ENCODE peak calls at places on chromosomes 3 and 15, in four cellular contexts. K is fibroblast of mammary gland, F is stomach, E is epithelial cell of esophagus. Y is an unnamed sample.

GRCh38 chr15:92077353-92078080 is 224.0 kb downstream of the SLCO3A1 start:
- DNase-seq in K (peak; percentile 64), F (peak; percentile 74), E (peak; percentile 80), Y (peak; percentile 65)

GRCh38 chr15:31300208-31300661 is 26.4 kb upstream of the KLF13 start:
- DNase-seq in E (no peak), K (no peak), F (no peak), Y (no peak)

GRCh38 chr3:11288021-11288491 is 15.9 kb downstream of the ATG7 start:
- DNase-seq in E (peak; percentile 24), F (no peak), K (peak; percentile 66), Y (peak; percentile 59)

GRCh38 chr15:60819860-60820259 is 340.9 kb upstream of the ICE2 start:
- DNase-seq in F (no peak), K (no peak), E (peak; percentile 34), Y (no peak)

GRCh38 chr15:66882251-66883020 is 180.4 kb downstream of the SMAD6 start:
- DNase-seq in E (peak; percentile 30), K (peak; percentile 88), F (no peak), Y (peak; percentile 56)

GRCh38 chr15:44075535-44075934 is 119.5 kb downstream of the FRMD5 start:
- DNase-seq in F (no peak), E (peak; percentile 88), K (no peak), Y (peak; percentile 32)

GRCh38 chr15:40582726-40583246 is 11.3 kb upstream of the KNL1 start:
- DNase-seq in E (peak; percentile 17), F (no peak), K (peak; percentile 94), Y (peak; percentile 23)

GRCh38 chr15:93152951-93153350 is 63.9 kb upstream of the RGMA start:
- DNase-seq in F (peak; percentile 28), K (peak; percentile 51), E (no peak), Y (peak; percentile 55)

GRCh38 chr3:63753567-63753966 is 65.5 kb upstream of the C3orf49 start:
- DNase-seq in F (no peak), E (peak; percentile 60), K (peak; percentile 44), Y (peak; percentile 32)

GRCh38 chr3:15360786-15361493 is 28.6 kb upstream of the SH3BP5 start:
- DNase-seq in E (no peak), F (no peak), K (peak; percentile 83), Y (peak; percentile 86)

GRCh38 chr3:154151969-154152368 is 30.8 kb downstream of the ARHGEF26 start:
- DNase-seq in E (peak; percentile 29), K (peak; percentile 50), F (no peak), Y (peak; percentile 67)

GRCh38 chr3:61563614-61564404 is 2.4 kb downstream of the PTPRG start:
- DNase-seq in F (no peak), E (no peak), K (no peak), Y (no peak)

GRCh38 chr15:61527836-61528589 is 298.9 kb upstream of the RORA start:
- DNase-seq in F (no peak), K (no peak), E (no peak), Y (no peak)

GRCh38 chr15:57382222-57382621 is 5.9 kb downstream of the CGNL1 start:
- DNase-seq in E (no peak), K (no peak), F (peak; percentile 58), Y (no peak)

DNA sequence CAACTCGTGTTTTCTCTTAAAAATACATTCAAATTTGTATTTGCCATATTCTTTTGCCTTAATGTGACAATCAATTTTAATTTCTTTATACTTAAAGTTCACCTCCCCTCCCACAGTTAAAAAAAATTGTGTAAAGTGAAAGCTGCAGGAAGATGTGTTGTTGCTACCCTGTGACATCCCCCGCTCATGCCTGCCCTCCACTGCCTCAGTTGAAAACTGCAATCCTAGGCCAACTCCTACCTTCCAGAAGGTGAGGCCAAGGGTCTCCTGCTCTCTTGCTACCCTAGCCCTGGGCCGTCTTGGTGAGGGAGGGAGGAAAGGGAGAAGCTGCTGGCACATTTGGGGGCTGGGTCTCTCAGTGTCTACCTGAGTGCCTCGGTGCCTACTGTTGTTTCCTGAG is 57.0 kb upstream of the CMTM7 start:
- DNase-seq in F (no peak), E (peak; percentile 22), K (no peak), Y (no peak)
- H3K4me3 ChIP-seq in F (no peak overlapping the region), E (no peak overlapping the region), K (no peak overlapping the region), Y (no peak overlapping the region)

DNA sequence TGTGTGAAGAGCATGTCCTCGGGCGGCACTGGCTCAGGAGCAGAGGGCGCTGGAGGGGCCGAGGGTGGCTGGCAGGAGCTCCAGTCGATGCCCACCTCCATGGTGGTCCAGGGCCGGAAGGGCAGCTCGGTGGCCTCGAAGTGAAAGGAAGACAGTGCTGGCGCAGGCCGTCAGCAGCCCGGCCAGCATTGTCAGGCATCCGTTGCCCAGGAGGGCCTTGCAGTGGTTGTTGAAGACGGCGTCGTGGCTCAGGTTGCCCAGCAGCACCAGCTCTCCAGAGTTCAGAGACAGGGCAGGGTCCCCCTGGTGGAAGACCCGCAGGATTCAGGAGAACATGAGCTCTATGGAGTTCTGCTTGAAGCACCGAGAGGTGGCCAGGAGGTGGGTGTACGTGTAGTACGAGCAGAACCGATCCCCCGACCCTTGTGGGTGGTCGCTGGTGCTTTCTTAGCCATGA is 16.5 kb upstream of the SIAH2 start:
- DNase-seq in F (no peak), E (no peak), K (no peak), Y (no peak)
- TF ChIP-seq CTCF in F (no peak), E (no peak), K (no peak), Y (no peak)

GRCh38 chr3:132661120-132661519 is 991 bp downstream of the UBA5 start:
- DNase-seq in F (no peak), E (no peak), K (no peak), Y (no peak)

GRCh38 chr3:132660745-132661067 is 577 bp downstream of the UBA5 start:
- DNase-seq in F (no peak), E (peak; percentile 41), K (peak; percentile 33), Y (no peak)

GRCh38 chr3:132660056-132660744 is at the start of gene UBA5:
- DNase-seq in K (peak; percentile 60), E (peak; percentile 71), F (peak; percentile 69), Y (peak; percentile 76)

GRCh38 chr3:132659370-132660055 is at the start of gene ACAD11:
- DNase-seq in E (peak; percentile 77), F (peak; percentile 64), K (peak; percentile 70), Y (peak; percentile 77)

DNA sequence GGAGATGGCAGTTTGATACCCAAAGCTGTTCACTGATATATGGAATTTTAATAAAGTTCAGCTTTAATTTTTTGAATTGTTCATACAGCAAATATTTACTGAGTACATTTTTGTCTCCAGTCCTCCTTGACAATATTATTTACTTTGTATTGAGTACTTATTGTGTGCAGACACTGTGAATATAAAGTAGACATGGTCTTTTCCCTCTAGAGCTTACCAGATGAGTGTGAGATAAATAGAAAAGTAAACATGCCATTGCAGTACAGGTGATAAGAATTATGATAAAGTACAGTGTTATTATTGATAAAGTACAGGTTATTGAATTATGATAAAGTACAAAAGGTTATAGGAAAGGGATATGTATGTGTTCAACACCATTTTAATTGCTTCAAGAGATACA is 2.1 kb downstream of the UBA5 start:
- DNase-seq in F (no peak), K (no peak), E (no peak), Y (no peak)
- H3K4me3 ChIP-seq in F (peak overlapping the region; percentile 63), K (no peak overlapping the region), E (no peak overlapping the region), Y (no peak overlapping the region)

GRCh38 chr15:55518641-55519040 is 10.6 kb upstream of the DNAAF4 start:
- DNase-seq in F (no peak), E (no peak), K (no peak), Y (no peak)
- TF ChIP-seq CTCF in F (no peak), E (peak; percentile 31), K (peak; percentile 25), Y (peak; percentile 34)

DNA sequence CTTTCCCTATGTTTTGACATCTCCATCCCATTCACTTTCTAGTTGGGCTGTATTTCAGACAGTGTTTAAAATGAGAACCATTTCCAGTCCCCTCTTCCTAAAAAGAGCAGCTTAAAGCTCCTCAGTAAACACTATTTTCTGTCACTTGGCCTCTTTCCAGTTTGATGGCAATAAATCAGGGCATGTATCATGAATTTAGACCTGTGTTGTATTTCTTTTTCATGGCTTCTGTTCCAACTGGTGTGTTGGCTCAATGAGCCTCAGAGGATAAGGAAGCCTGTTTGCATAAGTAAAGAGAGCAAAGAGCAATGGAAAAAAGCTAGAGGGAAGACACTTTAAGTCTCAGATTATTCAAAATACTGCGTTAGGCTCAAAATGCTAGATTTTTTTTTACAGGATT is 7.2 kb downstream of the CCDC80 start:
- DNase-seq in F (no peak), K (peak; percentile 73), E (no peak), Y (no peak)
- H3K4me3 ChIP-seq in F (no peak overlapping the region), K (no peak overlapping the region), E (no peak overlapping the region), Y (peak overlapping the region; percentile 12)

DNA sequence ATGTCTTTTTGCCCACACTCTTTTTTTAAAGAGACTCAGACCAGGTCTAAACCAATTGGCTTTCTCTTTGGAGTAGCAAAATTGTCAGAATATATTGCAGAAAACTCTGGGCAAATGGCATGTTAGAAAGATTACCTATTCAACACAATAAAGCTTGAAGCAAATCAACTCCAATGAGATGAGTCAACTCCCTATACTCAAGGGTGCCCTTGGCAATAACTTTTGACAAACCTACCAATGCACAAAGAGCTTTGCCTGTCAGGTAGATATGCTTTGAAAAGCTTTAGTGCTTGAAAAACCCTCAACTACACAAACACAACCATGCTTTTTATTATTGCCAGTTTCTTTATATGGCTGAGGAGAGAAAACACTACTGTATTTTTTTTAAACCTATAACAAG is 137.7 kb upstream of the GRM7 start:
- DNase-seq in E (no peak), F (no peak), K (no peak), Y (no peak)
- TF ChIP-seq CTCF in E (no peak), F (no peak), K (no peak), Y (no peak)

GRCh38 chr3:52531636-52532516 is 1.8 kb downstream of the NT5DC2 start:
- DNase-seq in F (peak; percentile 25), K (no peak), E (no peak), Y (no peak)
- H3K4me3 ChIP-seq in F (peak overlapping the region; percentile 64), K (peak overlapping the region; percentile 71), E (peak overlapping the region; percentile 52), Y (peak overlapping the region; percentile 73)